ENCODE peak calls at places on chromosomes 13 and 19, in seven cellular contexts. A, O, X, S, M, J and F are unnamed samples.

GRCh38 chr19:35044317-35045117 is 3.0 kb downstream of the HPN start:
- DNase-seq in X (no peak), M (no peak), J (peak; percentile 68), O (no peak), A (no peak), S (peak; percentile 62), F (peak; percentile 36)

GRCh38 chr13:87120476-87120875 is 550.7 kb upstream of the SLITRK5 start:
- DNase-seq in X (no peak), O (no peak), A (no peak), S (no peak), J (no peak), M (no peak), F (no peak)

GRCh38 chr13:24292476-24292875 is 16.9 kb upstream of the C1QTNF9 start:
- DNase-seq in S (no peak), M (no peak), X (no peak), A (no peak), J (peak; percentile 25), O (no peak), F (no peak)

GRCh38 chr13:94711561-94712286 is 621 bp downstream of the SOX21 start:
- DNase-seq in J (no peak), O (peak; percentile 89), X (peak; percentile 77), A (peak; percentile 63), M (no peak), S (no peak), F (no peak)

GRCh38 chr13:112579310-112579843 is 8.6 kb downstream of the TUBGCP3 start:
- DNase-seq in O (peak; percentile 45), M (no peak), J (no peak), S (no peak), X (no peak), A (no peak), F (no peak)

GRCh38 chr13:50864492-50864891 is 21.0 kb upstream of the DLEU7 start:
- DNase-seq in X (no peak), M (no peak), A (no peak), J (no peak), O (no peak), S (no peak), F (no peak)

GRCh38 chr19:36225219-36225892 is 10.4 kb downstream of the ZNF146 start:
- DNase-seq in O (no peak), M (no peak), X (no peak), A (no peak), S (no peak), J (no peak), F (no peak)

GRCh38 chr19:7868326-7868670 is 5.9 kb downstream of the PRR36 start:
- DNase-seq in S (no peak), A (no peak), X (no peak), M (no peak), J (peak; percentile 32), O (no peak), F (no peak)

GRCh38 chr13:22357132-22357531 is 686.3 kb downstream of the FGF9 start:
- DNase-seq in A (no peak), J (no peak), X (no peak), S (no peak), O (no peak), M (no peak), F (no peak)

GRCh38 chr13:111914241-111915103 is 152.5 kb upstream of the SOX1 start:
- DNase-seq in O (peak; percentile 68), A (peak; percentile 41), S (no peak), J (no peak), X (peak; percentile 53), M (no peak), F (no peak)

GRCh38 chr13:39897636-39898035 is 242.2 kb downstream of the COG6 start:
- DNase-seq in X (no peak), O (no peak), A (no peak), M (no peak), J (no peak), S (no peak), F (no peak)

GRCh38 chr19:39474139-39474620 is 6.5 kb upstream of the TIMM50 start:
- DNase-seq in S (peak; percentile 50), A (peak; percentile 79), X (peak; percentile 90), M (no peak), O (no peak), J (peak; percentile 52), F (peak; percentile 29)

GRCh38 chr19:1259206-1259872 is 9.8 kb upstream of the CIRBP start:
- DNase-seq in S (peak; percentile 88), A (peak; percentile 80), J (peak; percentile 72), X (peak; percentile 98), M (no peak), O (no peak), F (peak; percentile 62)

GRCh38 chr19:17125052-17125727 is 49.6 kb downstream of the MYO9B start:
- DNase-seq in S (no peak), X (no peak), M (peak; percentile 45), A (no peak), J (no peak), O (no peak), F (no peak)

GRCh38 chr13:113400621-113401451 is 36.9 kb upstream of the GRTP1 start:
- DNase-seq in J (no peak), A (peak; percentile 20), S (no peak), M (no peak), X (no peak), O (no peak), F (no peak)

GRCh38 chr19:2015611-2015950 is at the start of gene BTBD2:
- DNase-seq in O (no peak), S (peak; percentile 70), A (peak; percentile 87), J (peak; percentile 41), X (no peak), M (no peak), F (peak; percentile 53)

GRCh38 chr13:104823071-104823470 is 1712.4 kb downstream of the EFNB2 start:
- DNase-seq in S (no peak), J (no peak), X (no peak), A (no peak), M (no peak), O (no peak), F (no peak)

GRCh38 chr13:94617389-94618000 is 15.8 kb downstream of the GPR180 start:
- DNase-seq in O (no peak), A (no peak), S (no peak), X (no peak), J (no peak), M (no peak), F (no peak)

GRCh38 chr19:409006-409514 is at the start of gene C2CD4C:
- DNase-seq in O (no peak), A (no peak), X (no peak), S (no peak), M (no peak), J (no peak), F (no peak)

GRCh38 chr19:13689050-13689449 is 75.3 kb upstream of the MRI1 start:
- DNase-seq in J (no peak), X (no peak), O (no peak), M (no peak), S (no peak), A (no peak), F (no peak)

GRCh38 chr19:38975861-38976271 is 324 bp upstream of the FBXO17 start:
- DNase-seq in A (no peak), J (no peak), M (no peak), S (no peak), X (no peak), O (no peak), F (peak; percentile 8)

GRCh38 chr13:107803822-107804495 is 411.4 kb downstream of the LIG4 start:
- DNase-seq in S (no peak), A (no peak), O (no peak), M (no peak), J (no peak), X (no peak), F (no peak)

GRCh38 chr19:55678121-55678671 is 3.2 kb downstream of the EPN1 start:
- DNase-seq in O (no peak), X (peak; percentile 94), M (peak; percentile 22), J (peak; percentile 43), A (no peak), S (peak; percentile 70), F (no peak)

GRCh38 chr13:48346583-48346982 is 43.0 kb downstream of the RB1 start:
- DNase-seq in O (no peak), M (no peak), A (no peak), S (no peak), J (no peak), X (no peak), F (no peak)

GRCh38 chr13:48349525-48349924 is 46.0 kb downstream of the RB1 start:
- DNase-seq in X (no peak), A (no peak), O (no peak), M (no peak), S (no peak), J (no peak), F (no peak)

GRCh38 chr13:48344264-48344663 is 40.7 kb downstream of the RB1 start:
- DNase-seq in J (no peak), A (no peak), X (peak; percentile 36), S (no peak), O (no peak), M (no peak), F (no peak)
- H3K27me3 ChIP-seq in J (no peaks in the 10 kb centered on the region), A (no peaks in the 10 kb centered on the region), X (no peaks in the 10 kb centered on the region), S (no peaks in the 10 kb centered on the region), O (no peaks in the 10 kb centered on the region), M (no peaks in the 10 kb centered on the region), F (no peaks in the 10 kb centered on the region)

DNA sequence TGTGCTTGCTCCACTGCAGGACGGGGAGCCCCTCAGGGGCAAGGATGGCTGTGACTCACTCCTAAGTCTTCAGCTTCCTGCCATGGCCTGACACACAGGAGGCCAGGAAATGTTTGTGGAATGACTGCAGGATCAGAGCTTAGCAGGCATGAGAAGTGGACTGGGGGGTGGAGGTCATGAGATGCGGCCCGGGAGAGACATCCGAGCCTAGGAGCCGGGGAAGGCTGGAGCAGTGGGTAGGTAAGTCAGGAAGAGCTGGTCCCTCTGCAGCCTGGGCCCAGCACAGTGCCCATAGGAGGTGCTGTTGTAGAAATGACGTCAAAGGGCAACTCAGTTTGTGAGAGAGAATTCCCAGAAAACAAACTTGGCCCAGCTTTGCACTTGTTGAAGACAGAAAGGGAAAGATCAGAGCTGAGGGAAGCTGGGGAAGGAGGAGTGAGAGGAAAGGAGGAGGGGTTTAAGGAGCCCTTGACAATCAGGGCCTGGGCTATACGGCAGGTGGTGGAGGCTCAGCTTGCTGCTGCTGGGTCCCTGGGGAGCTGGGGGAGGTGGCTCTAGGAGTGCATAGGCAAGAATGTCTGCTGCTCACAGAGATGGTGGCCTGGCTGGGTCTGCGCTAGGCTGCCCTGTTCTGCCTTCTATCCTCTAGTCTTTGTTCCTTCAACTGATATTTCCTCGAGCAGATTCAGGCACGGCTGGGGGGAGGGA is 18.5 kb downstream of the POU2F2 start:
- DNase-seq in J (no peak), A (no peak), M (no peak), X (peak; percentile 89), S (no peak), O (no peak), F (no peak)
- TF ChIP-seq POLR2A in J (no peak), A (no peak), M (no peak), X (no peak), S (no peak), O (no peak), F (no peak)

DNA sequence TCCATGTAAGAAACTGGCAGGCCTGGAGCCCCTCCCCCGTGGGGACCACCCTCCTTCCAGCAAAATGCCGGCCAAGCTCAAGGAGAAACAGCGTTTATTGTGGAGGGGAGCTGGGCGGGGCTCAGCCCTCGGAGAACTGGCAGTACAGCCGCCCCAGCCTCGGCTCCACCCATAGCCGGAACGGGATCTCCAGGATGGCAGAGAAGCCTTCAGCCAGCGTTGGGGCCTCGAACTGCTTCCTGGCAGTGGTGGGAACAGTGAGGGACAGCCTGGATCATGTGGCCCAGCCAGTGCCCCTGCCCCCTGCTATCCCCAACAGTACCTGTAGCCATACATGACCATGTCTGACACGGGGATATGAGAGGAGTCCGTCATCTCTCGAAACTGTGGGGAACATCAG is 6.2 kb downstream of the PNKP start:
- DNase-seq in A (no peak), S (peak; percentile 67), M (no peak), X (peak; percentile 88), O (peak; percentile 92), J (peak; percentile 78), F (peak; percentile 81)
- TF ChIP-seq POLR2AphosphoS5 in A (no peak), S (no peak), M (no peak), X (peak; percentile 69), O (no peak), J (no peak), F (peak; percentile 51)

GRCh38 chr13:99736541-99736940 is 235.0 kb downstream of the ZIC5 start:
- DNase-seq in S (no peak), O (no peak), J (peak; percentile 5), X (no peak), M (no peak), A (no peak), F (no peak)
- H3K27me3 ChIP-seq in S (no peaks in the 10 kb centered on the region), O (no peaks in the 10 kb centered on the region), J (no peaks in the 10 kb centered on the region), X (no peaks in the 10 kb centered on the region), M (no peaks in the 10 kb centered on the region), A (no peaks in the 10 kb centered on the region), F (no peaks in the 10 kb centered on the region)